ENCODE peak calls at places on chromosomes 13 and 19, in eight cellular contexts. H is Peyer's patch, S is tibial nerve, E is ovary, V is breast epithelium, X is A549, L is IMR-90, D is adrenal gland. F is an unnamed sample.

GRCh38 chr19:39916236-39916635 is 18.2 kb downstream of the FCGBP start:
- DNase-seq in H (peak), S (no peak), E (no peak), V (no peak), X (no peak), L (no peak), D (no peak), F (peak)

GRCh38 chr13:51923983-51924539 is 62.3 kb downstream of the CCDC70 start:
- DNase-seq in H (no peak), S (no peak), E (no peak), V (no peak), X (peak), L (no peak), D (no peak), F (no peak)

GRCh38 chr19:47095707-47096704 is 17.6 kb downstream of the ZC3H4 start:
- DNase-seq in H (peak), S (no peak), E (no peak), V (peak), X (peak), L (no peak), D (no peak), F (peak)

GRCh38 chr13:28548872-28549271 is 53.9 kb upstream of the FLT1 start:
- DNase-seq in H (no peak), S (no peak), E (no peak), V (no peak), X (no peak), L (no peak), D (no peak), F (no peak)

GRCh38 chr13:43348397-43348796 is 325.0 kb downstream of the DNAJC15 start:
- DNase-seq in H (no peak), S (no peak), E (no peak), V (no peak), X (peak), L (peak), D (no peak), F (no peak)

GRCh38 chr13:111855786-111856185 is 211.2 kb upstream of the SOX1 start:
- DNase-seq in H (no peak), S (no peak), E (no peak), V (no peak), X (no peak), L (no peak), D (no peak), F (no peak)

GRCh38 chr13:76014618-76015315 is 378.6 kb downstream of the LMO7 start:
- DNase-seq in H (no peak), S (no peak), E (peak), V (no peak), X (no peak), L (peak), D (no peak), F (no peak)

GRCh38 chr19:11401808-11402543 is 17.1 kb downstream of the RGL3 start:
- DNase-seq in H (no peak), S (no peak), E (no peak), V (no peak), X (no peak), L (no peak), D (no peak), F (no peak)

GRCh38 chr19:3936506-3937442 is 3.9 kb downstream of the NMRK2 start:
- DNase-seq in H (no peak), S (no peak), E (no peak), V (no peak), X (no peak), L (no peak), D (no peak), F (no peak)

GRCh38 chr13:113836917-113837553 is 26.8 kb downstream of the GAS6 start:
- DNase-seq in H (no peak), S (peak), E (peak), V (no peak), X (peak), L (peak), D (peak), F (peak)

GRCh38 chr19:42066075-42066754 is 3.8 kb downstream of the GRIK5 start:
- DNase-seq in H (no peak), S (no peak), E (no peak), V (no peak), X (peak), L (peak), D (no peak), F (no peak)

GRCh38 chr19:30551271-30551670 is 179.1 kb downstream of the ZNF536 start:
- DNase-seq in H (no peak), S (no peak), E (no peak), V (no peak), X (no peak), L (no peak), D (no peak), F (no peak)

GRCh38 chr19:41993612-41994483 is at the start of gene ATP1A3:
- DNase-seq in H (peak), S (no peak), E (no peak), V (no peak), X (peak), L (peak), D (peak), F (no peak)

GRCh38 chr13:30587231-30587630 is 30.5 kb upstream of the USPL1 start:
- DNase-seq in H (no peak), S (no peak), E (no peak), V (no peak), X (no peak), L (no peak), D (no peak), F (no peak)

GRCh38 chr13:30581582-30581981 is 36.1 kb upstream of the USPL1 start:
- DNase-seq in H (no peak), S (no peak), E (no peak), V (no peak), X (peak), L (peak), D (no peak), F (no peak)

GRCh38 chr13:30580852-30581502 is 36.7 kb upstream of the USPL1 start:
- DNase-seq in H (no peak), S (no peak), E (no peak), V (no peak), X (peak), L (no peak), D (peak), F (no peak)

GRCh38 chr13:30584332-30584731 is 33.4 kb upstream of the USPL1 start:
- DNase-seq in H (no peak), S (no peak), E (no peak), V (no peak), X (no peak), L (no peak), D (no peak), F (no peak)

GRCh38 chr13:30585748-30586262 is 31.9 kb upstream of the USPL1 start:
- DNase-seq in H (no peak), S (no peak), E (no peak), V (no peak), X (no peak), L (peak), D (no peak), F (no peak)
- TF ChIP-seq POLR2A in H (no peak), S (no peak), E (no peak), V (no peak), X (no peak), L (no peak), D (no peak), F (no peak)

GRCh38 chr13:20814224-20814910 is 40.6 kb upstream of the EEF1AKMT1 start:
- DNase-seq in H (peak), S (peak), E (peak), V (peak), X (peak), L (peak), D (peak), F (peak)
- H3K4me3 ChIP-seq in H (no peak), S (peak), E (no peak), V (no peak), X (no peak), L (no peak), D (no peak), F (no peak)

DNA sequence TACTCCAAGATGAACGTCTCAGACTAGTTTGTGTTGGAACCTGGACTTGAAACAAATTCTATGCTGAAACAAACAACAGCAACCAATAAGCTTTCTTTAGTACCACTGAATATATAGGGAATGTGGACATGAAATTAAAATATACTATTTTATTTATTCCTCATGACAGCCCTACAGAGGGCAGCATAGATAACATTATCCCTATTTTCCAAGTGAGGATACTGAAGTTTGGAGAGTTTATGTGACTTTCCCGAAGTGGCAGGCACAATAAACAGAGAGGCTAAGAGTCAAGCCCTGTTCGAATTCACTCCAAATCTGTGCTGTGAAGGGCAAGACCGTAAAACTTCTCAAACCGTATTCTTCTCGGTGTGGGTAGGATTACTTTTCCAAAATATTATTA is 509.9 kb upstream of the GPC6 start:
- DNase-seq in H (no peak), S (no peak), E (no peak), V (no peak), X (no peak), L (peak), D (no peak), F (no peak)
- TF ChIP-seq CTCF in H (no peak), S (no peak), E (no peak), V (no peak), X (no peak), L (peak), D (peak), F (no peak)

GRCh38 chr19:5613466-5613865 is 9.1 kb downstream of the SAFB2 start:
- DNase-seq in H (no peak), S (no peak), E (no peak), V (no peak), X (no peak), L (no peak), D (no peak), F (peak)
- TF ChIP-seq POLR2A in H (no peak), S (no peak), E (no peak), V (no peak), X (no peak), L (no peak), D (no peak), F (no peak)

GRCh38 chr19:33064778-33065550 is at the start of gene RHPN2:
- DNase-seq in H (peak), S (peak), E (peak), V (peak), X (peak), L (peak), D (peak), F (no peak)

GRCh38 chr19:33063356-33064116 is 1.2 kb downstream of the RHPN2 start:
- DNase-seq in H (peak), S (no peak), E (peak), V (no peak), X (peak), L (peak), D (no peak), F (peak)

GRCh38 chr19:33060586-33060985 is 4.1 kb downstream of the RHPN2 start:
- DNase-seq in H (no peak), S (no peak), E (no peak), V (no peak), X (no peak), L (no peak), D (no peak), F (no peak)

GRCh38 chr19:33064117-33064777 is 441 bp downstream of the RHPN2 start:
- DNase-seq in H (peak), S (no peak), E (peak), V (peak), X (peak), L (no peak), D (no peak), F (no peak)

GRCh38 chr19:33062902-33063301 is 1.8 kb downstream of the RHPN2 start:
- DNase-seq in H (no peak), S (no peak), E (no peak), V (no peak), X (no peak), L (no peak), D (no peak), F (no peak)
- H3K4me3 ChIP-seq in H (no peak), S (no peak), E (no peak), V (peak), X (peak), L (no peak), D (no peak), F (no peak)

GRCh38 chr13:73341748-73342147 is 282.9 kb downstream of the KLF5 start:
- DNase-seq in H (no peak), S (no peak), E (no peak), V (no peak), X (no peak), L (peak), D (no peak), F (no peak)
- TF ChIP-seq CTCF in H (no peak), S (no peak), E (no peak), V (no peak), X (no peak), L (no peak), D (no peak), F (no peak)

DNA sequence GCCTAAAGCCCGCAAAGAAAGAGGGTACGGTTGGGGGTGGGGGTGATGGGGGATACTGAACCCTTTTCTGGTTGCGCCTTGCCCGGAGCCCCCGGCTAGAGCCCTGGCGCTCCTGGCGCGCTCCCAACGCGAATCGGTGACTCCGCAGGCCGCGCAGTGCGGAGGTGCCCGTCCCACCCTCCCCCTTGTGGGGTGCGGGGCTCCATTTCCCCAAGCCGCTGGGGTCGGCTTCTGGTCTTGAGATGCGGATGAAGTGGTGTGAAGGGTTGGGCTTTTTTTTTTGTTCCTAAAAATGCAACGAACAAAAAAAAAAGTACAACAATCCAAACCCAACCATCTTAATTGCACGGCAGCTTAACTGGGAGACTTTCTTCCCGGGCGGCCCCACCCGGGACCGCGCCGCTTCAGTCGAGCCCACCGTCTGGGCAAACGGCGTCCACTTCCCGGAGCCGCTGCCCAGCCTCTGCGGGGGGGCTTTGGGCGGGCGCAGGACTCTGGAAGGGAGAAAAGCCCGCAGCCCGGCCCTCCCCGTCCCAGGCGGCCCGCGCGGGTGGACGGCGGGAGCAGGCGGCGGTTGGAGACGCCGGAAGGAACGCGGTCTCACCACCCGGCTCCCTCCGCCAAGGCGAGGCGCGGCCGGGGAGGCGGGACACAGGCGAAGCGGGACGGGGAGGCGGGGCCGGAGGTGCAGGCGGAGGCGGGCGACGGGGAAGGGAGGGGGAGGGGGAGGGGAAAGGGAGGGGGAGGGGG is 501 bp upstream of the TRIM13 start:
- DNase-seq in H (peak), S (peak), E (peak), V (peak), X (peak), L (peak), D (peak), F (peak)
- TF ChIP-seq POLR2A in H (peak), S (peak), E (peak), V (peak), X (peak), L (peak), D (peak), F (no peak)

DNA sequence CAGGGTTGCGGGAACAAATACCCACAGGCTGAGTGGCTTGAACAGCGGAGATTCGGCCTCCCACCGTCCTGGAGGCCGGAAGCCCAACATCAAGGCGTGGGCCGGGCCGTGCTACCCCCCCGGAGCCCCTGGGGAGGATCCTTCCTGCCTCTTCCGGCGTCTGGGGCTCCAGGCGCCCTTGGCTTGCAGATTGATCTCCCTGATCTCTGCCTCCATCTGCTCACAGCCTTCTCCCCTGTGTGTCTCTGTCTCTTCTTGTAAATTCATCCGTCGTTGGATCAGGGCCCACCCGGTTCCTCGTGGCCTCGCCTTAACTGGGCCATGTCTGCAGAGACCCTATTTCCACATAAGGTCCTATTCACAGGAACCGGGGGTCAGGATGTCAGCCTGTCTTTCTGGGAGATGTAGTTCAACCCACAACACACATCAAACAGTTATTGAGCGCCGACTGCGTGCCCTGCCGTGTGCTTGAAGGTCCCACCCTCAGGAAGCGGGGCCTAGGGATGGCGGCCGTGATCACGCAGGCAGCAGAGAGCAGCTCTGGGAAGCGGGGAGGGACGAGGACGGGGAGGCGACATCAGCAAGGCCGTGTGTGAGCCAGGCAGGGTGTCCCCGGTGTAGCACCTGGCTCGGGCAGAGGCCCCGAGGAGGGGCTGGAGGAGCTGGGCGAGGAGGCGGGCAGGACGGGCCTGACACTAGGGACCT is 21.3 kb downstream of the HCN2 start:
- DNase-seq in H (peak), S (peak), E (peak), V (no peak), X (peak), L (peak), D (peak), F (no peak)
- H3K4me3 ChIP-seq in H (peak), S (peak), E (peak), V (peak), X (no peak), L (no peak), D (no peak), F (no peak)

DNA sequence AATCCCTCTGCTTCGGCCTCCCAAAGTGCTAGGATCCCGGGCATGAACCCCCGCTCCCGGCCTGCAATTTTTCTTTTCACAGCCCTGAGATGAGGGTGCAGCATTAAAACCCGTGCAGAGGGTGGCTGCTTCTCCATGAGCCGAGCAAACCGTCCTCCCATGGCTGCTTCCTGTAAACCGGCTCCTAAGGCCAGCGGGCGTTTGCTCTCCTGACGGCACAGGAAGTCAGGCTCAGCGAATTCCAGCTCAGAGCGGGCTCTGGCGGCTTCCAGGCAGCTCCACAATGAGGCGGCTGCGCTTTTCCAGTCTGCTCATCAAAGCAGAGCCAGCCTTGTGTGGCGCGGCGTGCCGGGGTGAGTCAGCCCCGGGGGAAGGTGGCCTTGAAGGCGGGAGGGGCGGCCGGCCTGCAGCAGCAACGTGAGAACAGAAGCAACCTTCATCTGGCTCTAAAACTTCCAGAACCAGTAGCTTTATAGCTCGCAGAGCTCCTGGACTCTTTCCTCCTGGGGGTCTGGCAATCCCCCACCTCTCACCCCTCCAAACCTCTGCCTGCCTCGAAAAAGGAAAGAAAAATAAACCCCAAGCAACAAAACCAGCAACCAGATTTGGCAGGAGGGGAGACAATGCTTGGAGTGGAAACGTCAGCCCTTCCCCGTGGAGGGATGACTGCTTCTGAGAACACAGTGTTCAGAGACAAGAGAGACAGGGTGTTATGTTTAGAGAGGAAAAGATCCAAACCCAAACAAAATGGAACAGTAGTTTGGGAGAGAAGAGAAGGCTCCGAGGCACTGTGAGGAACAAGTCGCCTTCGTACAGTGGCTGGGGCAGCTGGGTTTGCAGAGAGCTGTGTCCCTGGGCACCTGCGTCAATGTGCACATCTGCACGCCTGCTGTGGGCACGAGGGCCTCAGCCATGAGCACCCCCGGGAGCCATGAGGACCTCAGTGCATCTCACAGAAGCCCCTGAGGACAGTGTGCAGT is 67.8 kb downstream of the GADD45B start:
- DNase-seq in H (peak), S (peak), E (peak), V (peak), X (peak), L (peak), D (peak), F (peak)
- TF ChIP-seq CTCF in H (no peak), S (peak), E (peak), V (peak), X (no peak), L (peak), D (no peak), F (no peak)

GRCh38 chr19:6431891-6432290 is 1.7 kb downstream of the SLC25A41 start:
- DNase-seq in H (no peak), S (no peak), E (no peak), V (no peak), X (no peak), L (no peak), D (no peak), F (no peak)

GRCh38 chr19:6425732-6426686 is 1.4 kb upstream of the KHSRP start:
- DNase-seq in H (no peak), S (no peak), E (peak), V (no peak), X (no peak), L (no peak), D (no peak), F (peak)

GRCh38 chr19:6427131-6427530 is 2.5 kb upstream of the KHSRP start:
- DNase-seq in H (no peak), S (no peak), E (peak), V (no peak), X (no peak), L (no peak), D (no peak), F (no peak)

GRCh38 chr19:6433165-6433564 is 398 bp downstream of the SLC25A41 start:
- DNase-seq in H (no peak), S (no peak), E (no peak), V (no peak), X (no peak), L (no peak), D (no peak), F (no peak)

DNA sequence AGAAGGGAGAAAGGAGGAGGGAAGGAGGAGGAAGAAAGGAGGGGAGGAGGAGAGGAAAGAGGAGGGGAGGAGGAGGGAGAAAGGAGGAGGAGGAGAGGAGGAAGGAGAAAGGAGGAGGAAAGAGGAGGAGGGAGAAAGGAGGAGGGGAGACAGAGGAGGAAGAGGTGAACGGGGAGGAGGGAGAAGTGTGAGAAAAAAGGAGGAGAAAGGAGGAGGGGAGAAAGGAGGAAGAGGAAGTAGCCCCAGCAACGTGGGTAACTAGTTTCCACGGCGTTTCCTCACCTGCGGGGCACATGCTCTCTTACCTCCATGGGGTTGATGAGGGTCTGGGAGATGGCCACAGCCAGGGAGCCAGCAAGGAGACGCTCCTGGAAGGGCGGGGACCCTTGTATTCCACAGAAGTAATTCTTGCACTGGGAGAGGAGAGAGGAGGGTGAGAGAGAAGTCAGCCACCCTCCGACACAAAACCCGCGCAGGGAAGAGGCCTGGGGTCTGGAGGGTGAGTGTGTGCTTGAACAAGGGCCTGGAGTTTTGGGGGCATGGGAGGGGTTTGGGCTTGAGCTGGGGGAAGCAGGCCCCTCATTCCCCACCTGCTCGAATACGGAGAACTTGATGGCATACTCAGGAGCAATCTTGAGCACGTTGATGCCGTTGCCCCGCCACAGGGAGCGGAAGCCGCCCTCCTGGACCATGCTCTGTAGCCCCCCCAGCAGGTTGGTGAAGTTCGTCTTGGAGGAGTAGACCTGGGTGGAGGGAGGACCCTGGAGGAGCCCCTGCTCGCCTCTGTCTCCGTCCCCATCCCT is 3.9 kb downstream of the SLC25A41 start:
- DNase-seq in H (no peak), S (no peak), E (no peak), V (no peak), X (no peak), L (no peak), D (no peak), F (no peak)
- TF ChIP-seq POLR2A in H (no peak), S (no peak), E (no peak), V (no peak), X (no peak), L (no peak), D (no peak), F (no peak)